ENCODE peak calls at places on chromosomes 12 and 14, in four cellular contexts. W is endothelial cell, P is iris pigment epithelial cell, J is fibroblast of the conjunctiva. C is an unnamed sample.

GRCh38 chr14:100341301-100342031 is 18.3 kb downstream of the SLC25A47 start:
- DNase-seq in W (no peak), J (peak; percentile 22), P (peak; percentile 90), C (peak; percentile 79)

GRCh38 chr12:124273630-124274029 is 21.3 kb upstream of the RFLNA start:
- DNase-seq in W (peak; percentile 40), J (peak; percentile 8), P (peak; percentile 65), C (peak; percentile 87)

GRCh38 chr12:3490848-3491382 is at the start of gene PRMT8:
- DNase-seq in J (no peak), W (peak; percentile 59), P (peak; percentile 22), C (no peak)

GRCh38 chr14:36070056-36071043 is 106.2 kb downstream of the PTCSC3 start:
- DNase-seq in J (peak; percentile 69), W (peak; percentile 75), P (peak; percentile 73), C (peak; percentile 65)

GRCh38 chr12:6295187-6295811 is 15.2 kb upstream of the PLEKHG6 start:
- DNase-seq in P (peak; percentile 87), J (peak; percentile 75), W (peak; percentile 54), C (peak; percentile 98)

GRCh38 chr14:101395779-101396178 is 165.5 kb upstream of the DIO3 start:
- DNase-seq in P (no peak), J (no peak), W (no peak), C (no peak)

GRCh38 chr14:96676161-96676560 is 121.0 kb upstream of the VRK1 start:
- DNase-seq in W (no peak), J (no peak), P (peak; percentile 20), C (peak; percentile 50)

GRCh38 chr12:9064815-9065606 is 50.7 kb downstream of the A2M start:
- DNase-seq in W (peak; percentile 33), P (peak; percentile 9), J (peak; percentile 10), C (peak; percentile 63)

GRCh38 chr12:127685476-127686234 is 581.3 kb upstream of the TMEM132C start:
- DNase-seq in P (no peak), W (no peak), J (no peak), C (no peak)

GRCh38 chr12:109542014-109542413 is 31.3 kb downstream of the MMAB start:
- DNase-seq in P (peak; percentile 78), W (no peak), J (no peak), C (peak; percentile 75)

GRCh38 chr12:23204933-23205778 is 580.2 kb downstream of the ETNK1 start:
- DNase-seq in J (peak; percentile 51), W (peak; percentile 15), P (peak; percentile 57), C (peak; percentile 66)

GRCh38 chr12:53071591-53072551 is 7.3 kb downstream of the SPRYD3 start:
- DNase-seq in P (no peak), J (peak; percentile 79), W (no peak), C (no peak)

GRCh38 chr14:102046337-102047278 is 40.2 kb downstream of the HSP90AA1 start:
- DNase-seq in W (peak; percentile 44), P (peak; percentile 42), J (peak; percentile 67), C (peak; percentile 36)

GRCh38 chr14:99976021-99976420 is 89.2 kb upstream of the EVL start:
- DNase-seq in P (no peak), J (no peak), W (no peak), C (no peak)

GRCh38 chr12:1502441-1502785 is 92.0 kb downstream of the FBXL14 start:
- DNase-seq in W (no peak), J (no peak), P (peak; percentile 21), C (no peak)

GRCh38 chr14:50806241-50806933 is 24.6 kb downstream of the NIN start:
- DNase-seq in P (no peak), W (no peak), J (no peak), C (no peak)

GRCh38 chr12:45279916-45280547 is 64.1 kb downstream of the ANO6 start:
- DNase-seq in P (no peak), W (no peak), J (no peak), C (no peak)

GRCh38 chr12:6715130-6715529 is 8.7 kb upstream of the COPS7A start:
- DNase-seq in J (no peak), W (no peak), P (no peak), C (no peak)

GRCh38 chr14:73393375-73393774 is 65.0 kb downstream of the NUMB start:
- DNase-seq in J (no peak), W (no peak), P (no peak), C (no peak)

GRCh38 chr12:111029305-111029704 is 108.9 kb upstream of the MYL2 start:
- DNase-seq in W (no peak), J (no peak), P (no peak), C (no peak)

GRCh38 chr14:93369393-93370266 is 22.6 kb downstream of the COX8C start:
- DNase-seq in J (no peak), W (no peak), P (no peak), C (no peak)

GRCh38 chr12:76008438-76008837 is 23.1 kb downstream of the PHLDA1 start:
- DNase-seq in W (no peak), P (no peak), J (no peak), C (no peak)

GRCh38 chr12:101856030-101856429 is 21.4 kb upstream of the DRAM1 start:
- DNase-seq in W (no peak), P (no peak), J (no peak), C (no peak)

GRCh38 chr12:69290545-69291277 is 51.3 kb downstream of the CPSF6 start:
- DNase-seq in J (peak; percentile 76), W (peak; percentile 82), P (peak; percentile 84), C (peak; percentile 80)

GRCh38 chr14:59337151-59337611 is 128.0 kb downstream of the GPR135 start:
- DNase-seq in P (peak; percentile 69), W (no peak), J (peak; percentile 45), C (no peak)

GRCh38 chr14:37252434-37252833 is 54.7 kb downstream of the MIPOL1 start:
- DNase-seq in P (no peak), J (no peak), W (no peak), C (no peak)